ENCODE peak calls at places on chromosomes 2 and 18, in six cellular contexts. O is stimulated activated CD4-positive, alpha-beta T cell treated with anti-CD3 and anti-CD28 coated beads, Interleukin-2, amount 100 ng/mL, for 48 hours; Y is HT-29; X is WTC11; L is esophagus squamous epithelium; D is activated CD4-positive, alpha-beta T cell treated with anti-CD3 and anti-CD28 coated beads for 24 hours. V is an unnamed sample.

GRCh38 chr2:175836361-175836760 is 165.7 kb downstream of the LNPK start:
- DNase-seq in O (no peak), L (no peak), D (no peak), X (no peak), Y (no peak), V (no peak)

GRCh38 chr2:210309546-210310233 is 5.3 kb downstream of the MYL1 start:
- DNase-seq in O (no peak), D (no peak), L (no peak), X (no peak), Y (no peak), V (no peak)

GRCh38 chr2:195411219-195411687 is 245.8 kb upstream of the SLC39A10 start:
- DNase-seq in O (no peak), Y (no peak), X (no peak), L (no peak), D (no peak), V (no peak)

GRCh38 chr2:393711-394696 is 106.1 kb upstream of the ALKAL2 start:
- DNase-seq in L (no peak), O (peak), Y (no peak), X (no peak), D (peak), V (peak)

GRCh38 chr2:216491757-216492635 is 6.6 kb upstream of the RPL37A start:
- DNase-seq in L (no peak), O (no peak), X (no peak), Y (no peak), D (no peak), V (no peak)

GRCh38 chr2:124623560-124623959 is 598.5 kb downstream of the CNTNAP5 start:
- DNase-seq in Y (no peak), X (no peak), D (no peak), O (no peak), L (no peak), V (no peak)

GRCh38 chr2:74602553-74603281 is 45.4 kb downstream of the M1AP start:
- DNase-seq in O (no peak), X (no peak), D (no peak), Y (no peak), L (no peak), V (no peak)

GRCh38 chr2:66686768-66687167 is 251.8 kb downstream of the MEIS1 start:
- DNase-seq in X (no peak), L (no peak), D (no peak), Y (no peak), O (no peak), V (no peak)

GRCh38 chr2:237685408-237685807 is 58.0 kb downstream of the LRRFIP1 start:
- DNase-seq in Y (peak), X (no peak), O (no peak), D (no peak), L (no peak), V (no peak)

GRCh38 chr2:137123241-137123640 is 357.9 kb downstream of the THSD7B start:
- DNase-seq in Y (no peak), X (no peak), L (no peak), O (no peak), D (no peak), V (no peak)

GRCh38 chr2:26772064-26773001 is 8.2 kb downstream of the SLC35F6 start:
- DNase-seq in Y (no peak), D (no peak), L (peak), O (no peak), X (no peak), V (no peak)

GRCh38 chr18:61322265-61322873 is 10.9 kb upstream of the CDH20 start:
- DNase-seq in D (no peak), X (peak), O (peak), Y (peak), L (no peak), V (peak)

GRCh38 chr2:138475394-138475793 is 26.2 kb upstream of the SPOPL start:
- DNase-seq in O (no peak), L (no peak), X (no peak), D (no peak), Y (no peak), V (no peak)

GRCh38 chr2:230050151-230050550 is 18.6 kb downstream of the SLC16A14 start:
- DNase-seq in O (no peak), Y (no peak), D (no peak), X (no peak), L (no peak), V (no peak)

GRCh38 chr2:11250400-11251277 is 93.8 kb downstream of the ROCK2 start:
- DNase-seq in O (no peak), L (no peak), Y (no peak), X (no peak), D (no peak), V (no peak)

GRCh38 chr2:239429473-239430350 is 28.9 kb upstream of the HDAC4 start:
- DNase-seq in O (no peak), D (no peak), L (no peak), Y (no peak), X (no peak), V (no peak)

GRCh38 chr2:78418041-78418440 is 607.5 kb upstream of the REG3G start:
- DNase-seq in L (no peak), O (no peak), D (no peak), Y (no peak), X (no peak), V (no peak)

GRCh38 chr2:38158361-38159128 is 82.6 kb upstream of the CYP1B1 start:
- DNase-seq in O (no peak), L (no peak), X (no peak), D (no peak), Y (no peak), V (no peak)

GRCh38 chr2:237935740-237936452 is 30.9 kb upstream of the UBE2F start:
- DNase-seq in Y (no peak), L (no peak), X (no peak), O (no peak), D (no peak), V (no peak)

GRCh38 chr2:30280596-30281434 is 49.5 kb downstream of the LBH start:
- DNase-seq in Y (no peak), L (no peak), X (no peak), O (no peak), D (no peak), V (no peak)

GRCh38 chr2:200966770-200967169 is 3.3 kb upstream of the ORC2 start:
- DNase-seq in O (no peak), D (no peak), X (no peak), Y (no peak), L (no peak), V (no peak)

GRCh38 chr2:205650450-205650849 is 31.9 kb upstream of the NRP2 start:
- DNase-seq in L (no peak), D (no peak), Y (no peak), O (no peak), X (peak), V (no peak)

GRCh38 chr2:224062481-224063307 is 23.6 kb upstream of the SERPINE2 start:
- DNase-seq in L (no peak), O (no peak), D (no peak), Y (peak), X (no peak), V (no peak)

GRCh38 chr2:182920089-182920488 is 53.7 kb upstream of the FRZB start:
- DNase-seq in L (no peak), D (no peak), O (no peak), X (no peak), Y (no peak), V (no peak)

GRCh38 chr2:43178602-43179542 is 47.5 kb downstream of the ZFP36L2 start:
- DNase-seq in X (peak), L (no peak), Y (peak), D (no peak), O (no peak), V (peak)

GRCh38 chr2:23375448-23375847 is 9.5 kb upstream of the KLHL29 start:
- DNase-seq in Y (peak), L (no peak), O (no peak), D (no peak), X (no peak), V (no peak)

GRCh38 chr18:49168970-49169619 is 218.3 kb upstream of the SMAD7 start:
- DNase-seq in L (no peak), X (no peak), D (no peak), Y (no peak), O (no peak), V (no peak)

GRCh38 chr18:55096261-55097026 is 137.2 kb upstream of the CCDC68 start:
- DNase-seq in Y (peak), X (peak), D (no peak), O (no peak), L (no peak), V (peak)

GRCh38 chr2:74991977-74992376 is 33.5 kb downstream of the POLE4 start:
- DNase-seq in O (no peak), X (no peak), Y (no peak), D (no peak), L (no peak), V (no peak)

GRCh38 chr2:96618599-96619283 is 19.4 kb downstream of the KANSL3 start:
- DNase-seq in L (no peak), Y (no peak), X (no peak), O (no peak), D (no peak), V (no peak)

GRCh38 chr2:233058717-233059546 is 1.2 kb upstream of the INPP5D start:
- DNase-seq in D (no peak), O (no peak), L (no peak), X (no peak), Y (no peak), V (no peak)

GRCh38 chr2:139271879-139272278 is 491.7 kb upstream of the NXPH2 start:
- DNase-seq in X (no peak), O (no peak), Y (no peak), D (no peak), L (no peak), V (no peak)

GRCh38 chr18:14964002-14964401 is 216.0 kb downstream of the ANKRD30B start:
- DNase-seq in X (no peak), D (no peak), Y (no peak), O (no peak), L (no peak), V (no peak)

GRCh38 chr2:72859831-72860262 is 27.4 kb upstream of the SPR start:
- DNase-seq in O (peak), X (peak), Y (peak), L (no peak), D (peak), V (peak)